ENCODE peak calls at places on chromosome 7, in seven cellular contexts. J is esophagus squamous epithelium; H is fibroblast of the aortic adventitia; P is IMR-90; X is adrenal gland; Z is naive thymus-derived CD4-positive, alpha-beta T cell; A is astrocyte of the spinal cord. C is an unnamed sample.

GRCh38 chr7:132501956-132502355 is 74.3 kb downstream of the PLXNA4 start:
- DNase-seq in J (no peak), H (no peak), P (no peak), X (no peak), Z (no peak), A (no peak), C (no peak)

GRCh38 chr7:70694357-70694908 is 437.5 kb upstream of the GALNT17 start:
- DNase-seq in J (no peak), H (peak), P (peak), X (peak), Z (no peak), A (peak), C (no peak)

GRCh38 chr7:9711259-9711658 is 1262.4 kb upstream of the PHF14 start:
- DNase-seq in J (no peak), H (no peak), P (no peak), X (no peak), Z (no peak), A (no peak), C (no peak)

GRCh38 chr7:87600130-87601124 is at the start of gene ABCB1:
- DNase-seq in J (no peak), H (peak), P (peak), X (peak), Z (peak), A (peak), C (no peak)

GRCh38 chr7:7491044-7491443 is 44.6 kb downstream of the COL28A1 start:
- DNase-seq in J (no peak), H (no peak), P (peak), X (no peak), Z (no peak), A (no peak), C (no peak)

GRCh38 chr7:95303501-95303900 is 20.8 kb downstream of the PON1 start:
- DNase-seq in J (no peak), H (no peak), P (no peak), X (no peak), Z (no peak), A (no peak), C (no peak)

GRCh38 chr7:54680377-54681005 is 78.5 kb downstream of the SEC61G start:
- DNase-seq in J (no peak), H (no peak), P (no peak), X (no peak), Z (no peak), A (no peak), C (no peak)

GRCh38 chr7:264541-265191 is 25.3 kb upstream of the FOXL3 start:
- DNase-seq in J (no peak), H (no peak), P (no peak), X (no peak), Z (no peak), A (no peak), C (no peak)

GRCh38 chr7:50208335-50208982 is 96.1 kb upstream of the IKZF1 start:
- DNase-seq in J (no peak), H (no peak), P (no peak), X (no peak), Z (no peak), A (no peak), C (no peak)

GRCh38 chr7:135712182-135712782 is 15.7 kb downstream of the SLC13A4 start:
- DNase-seq in J (no peak), H (no peak), P (no peak), X (no peak), Z (no peak), A (no peak), C (no peak)

GRCh38 chr7:85890244-85890811 is 703.5 kb upstream of the SEMA3D start:
- DNase-seq in J (no peak), H (peak), P (peak), X (no peak), Z (no peak), A (peak), C (no peak)

GRCh38 chr7:81573128-81573527 is 196.7 kb downstream of the HGF start:
- DNase-seq in J (no peak), H (peak), P (no peak), X (no peak), Z (no peak), A (no peak), C (no peak)

GRCh38 chr7:132131196-132131595 is 445.1 kb downstream of the PLXNA4 start:
- DNase-seq in J (no peak), H (no peak), P (no peak), X (no peak), Z (no peak), A (no peak), C (no peak)

GRCh38 chr7:83872501-83872900 is 223.6 kb upstream of the SEMA3E start:
- DNase-seq in J (no peak), H (no peak), P (no peak), X (no peak), Z (no peak), A (no peak), C (no peak)

GRCh38 chr7:77846317-77847092 is 47.9 kb downstream of the PHTF2 start:
- DNase-seq in J (no peak), H (no peak), P (no peak), X (no peak), Z (no peak), A (no peak), C (no peak)

GRCh38 chr7:78638364-78638763 is 815.1 kb downstream of the MAGI2 start:
- DNase-seq in J (no peak), H (no peak), P (no peak), X (no peak), Z (no peak), A (no peak), C (no peak)

GRCh38 chr7:3027005-3027404 is 16.7 kb downstream of the CARD11 start:
- DNase-seq in J (no peak), H (no peak), P (no peak), X (no peak), Z (no peak), A (no peak), C (no peak)

GRCh38 chr7:69770613-69771012 is 172.3 kb downstream of the AUTS2 start:
- DNase-seq in J (no peak), H (no peak), P (no peak), X (no peak), Z (no peak), A (no peak), C (no peak)

GRCh38 chr7:137994091-137994688 is 7.7 kb downstream of the CREB3L2 start:
- DNase-seq in J (no peak), H (peak), P (no peak), X (no peak), Z (no peak), A (no peak), C (no peak)

GRCh38 chr7:158649279-158649678 is 55.3 kb downstream of the NCAPG2 start:
- DNase-seq in J (no peak), H (peak), P (peak), X (peak), Z (no peak), A (peak), C (no peak)

GRCh38 chr7:99976626-99977025 is 795 bp upstream of the AZGP1 start:
- DNase-seq in J (no peak), H (no peak), P (no peak), X (no peak), Z (no peak), A (no peak), C (no peak)

DNA sequence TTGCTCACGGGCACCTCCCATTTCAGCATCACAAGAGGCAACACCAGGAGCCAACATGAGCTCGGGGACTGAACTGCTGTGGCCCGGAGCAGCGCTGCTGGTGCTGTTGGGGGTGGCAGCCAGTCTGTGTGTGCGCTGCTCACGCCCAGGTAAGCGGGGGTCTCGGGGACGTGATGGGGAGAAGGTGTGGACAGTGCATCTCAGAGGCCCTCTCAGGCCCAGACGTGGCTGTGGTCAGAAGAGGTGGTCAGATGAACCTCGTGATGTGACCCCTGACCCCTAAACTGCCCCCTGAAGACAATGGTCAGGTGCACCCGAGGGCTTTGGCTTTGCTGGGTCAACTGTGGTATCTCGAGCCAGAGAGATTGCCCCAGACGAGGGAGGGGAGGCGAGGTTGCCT is 6.1 kb downstream of the LAT2 start:
- DNase-seq in J (no peak), H (no peak), P (no peak), X (no peak), Z (no peak), A (no peak), C (no peak)
- H3K4me3 ChIP-seq in J (no peak), H (no peak), P (no peak), X (no peak), Z (no peak), A (no peak), C (no peak)

DNA sequence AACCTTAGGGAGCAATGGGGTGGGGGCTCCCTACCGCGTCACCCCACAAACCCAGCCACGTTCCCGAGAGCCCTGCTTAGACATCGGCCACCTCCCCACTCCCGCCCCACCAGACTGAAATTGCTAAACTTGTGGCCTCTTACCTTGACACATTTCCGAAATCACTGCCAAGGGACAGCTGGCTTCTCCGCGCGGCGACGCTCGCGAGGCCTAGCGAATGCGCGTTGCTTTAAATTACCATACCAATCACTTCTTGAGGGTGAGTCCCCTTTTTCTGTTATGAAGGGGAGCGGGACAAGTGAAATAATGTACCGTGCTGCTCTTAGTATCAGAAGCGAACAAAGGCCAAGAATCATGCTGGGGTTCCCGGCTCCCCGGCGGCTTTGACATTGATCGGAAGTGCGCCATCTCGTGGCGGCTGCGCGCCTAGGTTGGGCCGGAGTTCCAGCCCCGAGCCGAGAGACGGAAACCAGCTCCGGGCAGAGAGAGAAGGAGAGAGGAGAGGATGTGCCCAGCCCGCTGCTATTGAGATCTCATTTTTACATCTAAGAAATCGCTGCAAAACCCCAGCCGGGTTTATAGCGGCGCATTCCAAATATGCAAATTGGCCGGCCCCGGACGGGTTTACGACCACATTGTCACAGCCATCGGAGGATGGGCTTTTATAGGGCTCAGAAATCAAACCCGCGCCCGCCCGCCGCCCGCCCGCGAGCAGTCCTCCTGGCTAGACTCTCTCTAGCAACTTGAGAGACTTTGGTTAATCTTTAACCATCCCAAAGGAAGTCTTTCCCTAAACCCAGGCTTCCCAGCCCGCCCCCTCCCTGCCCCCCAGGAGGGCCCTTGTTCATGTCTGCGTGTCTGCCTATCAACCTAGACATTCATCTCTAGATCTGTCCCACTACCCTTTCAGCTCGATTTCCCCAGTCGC is 5.3 kb downstream of the HOXA11 start:
- DNase-seq in J (no peak), H (peak), P (peak), X (peak), Z (peak), A (peak), C (no peak)
- H3K4me3 ChIP-seq in J (peak), H (peak), P (no peak), X (no peak), Z (no peak), A (no peak), C (peak)

DNA sequence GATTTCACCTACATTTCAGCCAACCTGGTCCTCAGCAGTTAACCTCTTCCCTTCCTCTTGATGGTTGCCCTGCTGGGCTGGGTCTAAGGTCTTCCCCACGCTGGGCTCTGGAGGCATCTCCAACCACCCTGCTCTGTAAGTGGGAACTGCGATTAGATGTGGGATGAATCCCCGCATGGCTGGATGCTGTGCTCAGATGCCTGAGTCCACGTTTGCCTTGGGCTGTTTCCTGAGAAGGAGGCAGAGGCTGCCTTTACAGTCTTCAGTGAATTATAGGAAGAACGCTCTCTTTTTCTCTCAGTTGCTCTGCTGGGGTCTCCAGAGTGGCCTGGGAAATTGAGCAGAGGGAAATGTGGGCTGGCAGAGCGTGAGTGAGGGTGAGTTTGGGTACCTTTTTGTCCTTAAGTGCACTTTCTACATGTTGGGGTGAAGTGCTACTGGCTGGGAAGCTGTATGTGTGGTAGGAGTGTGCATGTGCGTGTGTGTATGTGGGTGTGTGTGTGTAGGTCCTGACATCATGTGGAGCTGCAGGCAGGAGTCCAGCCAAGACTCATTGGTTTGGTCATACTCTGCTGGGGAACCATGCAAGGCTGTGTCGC is 1.5 kb downstream of the GIMAP8 start:
- DNase-seq in J (no peak), H (no peak), P (no peak), X (no peak), Z (peak), A (no peak), C (no peak)
- H3K4me3 ChIP-seq in J (peak), H (no peak), P (no peak), X (no peak), Z (peak), A (no peak), C (peak)

GRCh38 chr7:5395246-5395645 is 28.4 kb downstream of the TNRC18 start:
- DNase-seq in J (no peak), H (no peak), P (no peak), X (no peak), Z (no peak), A (no peak), C (no peak)
- H3K4me3 ChIP-seq in J (no peak), H (no peak), P (no peak), X (no peak), Z (no peak), A (no peak), C (no peak)

DNA sequence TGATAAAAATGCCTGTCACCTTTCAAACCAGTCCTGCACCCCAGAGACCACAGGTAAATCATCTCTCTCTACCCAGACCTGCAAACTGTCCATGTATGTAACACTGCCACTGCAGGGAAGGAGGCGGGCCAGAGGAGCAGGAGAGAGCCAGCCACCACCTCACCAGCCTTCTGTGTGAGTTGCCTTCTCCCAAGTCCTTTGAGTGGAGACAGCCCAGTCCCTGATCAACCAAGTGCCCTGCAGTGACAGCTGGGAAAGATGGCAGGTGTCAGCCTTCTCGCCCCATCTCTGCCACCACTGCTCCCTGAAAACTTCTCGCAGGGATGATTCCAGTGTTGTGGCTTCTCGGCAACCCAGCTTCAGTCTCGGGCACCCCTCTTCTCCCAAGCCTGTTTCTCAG is 42.4 kb downstream of the MTURN start:
- DNase-seq in J (no peak), H (no peak), P (no peak), X (no peak), Z (no peak), A (no peak), C (no peak)
- H3K4me3 ChIP-seq in J (no peak), H (no peak), P (no peak), X (no peak), Z (no peak), A (no peak), C (no peak)